ENCODE peak calls at places on chromosomes 16 and 17, in eight cellular contexts. N, L, U, P, G, X, J and F are unnamed samples.

GRCh38 chr16:47613251-47613650 is 152.1 kb downstream of the PHKB start:
- DNase-seq in N (no peak), L (peak), U (no peak), P (no peak), G (no peak), X (no peak), J (no peak), F (no peak)

GRCh38 chr17:54544239-54544638 is 356.4 kb upstream of the TOM1L1 start:
- DNase-seq in N (no peak), L (no peak), U (no peak), P (no peak), G (peak), X (no peak), J (no peak), F (no peak)

GRCh38 chr16:89563639-89564392 is 3.3 kb downstream of the RPL13 start:
- DNase-seq in N (no peak), L (no peak), U (no peak), P (peak), G (no peak), X (no peak), J (no peak), F (no peak)

GRCh38 chr17:2089021-2089422 is 34.1 kb downstream of the HIC1 start:
- DNase-seq in N (no peak), L (no peak), U (no peak), P (peak), G (peak), X (no peak), J (no peak), F (no peak)

GRCh38 chr17:15501788-15502187 is 34.4 kb upstream of the CDRT4 start:
- DNase-seq in N (no peak), L (no peak), U (no peak), P (no peak), G (no peak), X (no peak), J (no peak), F (no peak)

GRCh38 chr16:54657058-54657708 is 273.5 kb upstream of the IRX5 start:
- DNase-seq in N (no peak), L (peak), U (no peak), P (peak), G (no peak), X (no peak), J (no peak), F (no peak)

GRCh38 chr16:84550096-84550495 is 45.6 kb upstream of the MEAK7 start:
- DNase-seq in N (no peak), L (peak), U (no peak), P (no peak), G (peak), X (no peak), J (no peak), F (no peak)

GRCh38 chr16:12011565-12011964 is 35.0 kb downstream of the SNX29 start:
- DNase-seq in N (no peak), L (no peak), U (no peak), P (no peak), G (no peak), X (no peak), J (no peak), F (no peak)